ENCODE peak calls at places on chromosomes 11 and 22, in five cellular contexts. One of them, this sample, is unnamed.
A peak's percentile ranks its signal among the peaks of the same experiment; 100 is the strongest.

GRCh38 chr11:75159081-75159953 is 8.4 kb downstream of the SLCO2B1 start:
- DNase-seq in HepG2: peak; percentile 85
- DNase-seq in H1: no peak
- DNase-seq in GM12878: no peak
- DNase-seq in NT2/D1: no peak
- DNase-seq in this sample: no peak

GRCh38 chr11:12195773-12196172 is 85.4 kb downstream of the MICAL2 start:
- DNase-seq in H1: no peak
- DNase-seq in HepG2: no peak
- DNase-seq in NT2/D1: no peak
- DNase-seq in GM12878: no peak
- DNase-seq in this sample: no peak

GRCh38 chr22:17945851-17946690 is 78.3 kb downstream of the MICAL3 start:
- DNase-seq in H1: no peak
- DNase-seq in HepG2: no peak
- DNase-seq in GM12878: no peak
- DNase-seq in NT2/D1: no peak
- DNase-seq in this sample: no peak

GRCh38 chr11:10503217-10503616 is 37.8 kb downstream of the RNF141 start:
- DNase-seq in H1: no peak
- DNase-seq in NT2/D1: no peak
- DNase-seq in GM12878: no peak
- DNase-seq in HepG2: no peak
- DNase-seq in this sample: no peak

GRCh38 chr22:35629406-35630234 is 12.5 kb upstream of the MB start:
- DNase-seq in H1: no peak
- DNase-seq in HepG2: no peak
- DNase-seq in GM12878: peak; percentile 61
- DNase-seq in NT2/D1: peak; percentile 42
- DNase-seq in this sample: no peak

GRCh38 chr11:16604784-16605439 is 133.5 kb upstream of the C11orf58 start:
- DNase-seq in H1: peak; percentile 71
- DNase-seq in GM12878: no peak
- DNase-seq in NT2/D1: no peak
- DNase-seq in HepG2: no peak
- DNase-seq in this sample: peak; percentile 36

GRCh38 chr11:61815790-61816735 is 740 bp downstream of the FADS1 start:
- DNase-seq in GM12878: no peak
- DNase-seq in HepG2: peak; percentile 64
- DNase-seq in H1: peak; percentile 85
- DNase-seq in NT2/D1: no peak
- DNase-seq in this sample: peak; percentile 39

GRCh38 chr11:84089072-84090057 is 803.2 kb upstream of the CCDC90B start:
- DNase-seq in HepG2: peak; percentile 1
- DNase-seq in H1: no peak
- DNase-seq in GM12878: no peak
- DNase-seq in NT2/D1: no peak
- DNase-seq in this sample: no peak

GRCh38 chr22:35777335-35777975 is 59.8 kb downstream of the APOL5 start:
- DNase-seq in HepG2: no peak
- DNase-seq in GM12878: no peak
- DNase-seq in NT2/D1: no peak
- DNase-seq in H1: no peak
- DNase-seq in this sample: no peak

GRCh38 chr11:67581469-67581868 is 2.1 kb upstream of the GSTP1 start:
- DNase-seq in H1: peak; percentile 52
- DNase-seq in HepG2: peak; percentile 49
- DNase-seq in NT2/D1: no peak
- DNase-seq in GM12878: no peak
- DNase-seq in this sample: no peak

GRCh38 chr11:45092901-45093760 is 53.3 kb upstream of the PRDM11 start:
- DNase-seq in H1: no peak
- DNase-seq in GM12878: no peak
- DNase-seq in NT2/D1: no peak
- DNase-seq in HepG2: no peak
- DNase-seq in this sample: no peak

GRCh38 chr11:61697093-61697492 is 16.9 kb downstream of the DAGLA start:
- DNase-seq in NT2/D1: no peak
- DNase-seq in H1: no peak
- DNase-seq in GM12878: no peak
- DNase-seq in HepG2: no peak
- DNase-seq in this sample: no peak

GRCh38 chr11:104759464-104759863 is 138.8 kb downstream of the CASP12 start:
- DNase-seq in H1: no peak
- DNase-seq in NT2/D1: no peak
- DNase-seq in HepG2: no peak
- DNase-seq in GM12878: no peak
- DNase-seq in this sample: no peak

GRCh38 chr11:47160753-47161133 is 15.9 kb downstream of the ARFGAP2 start:
- DNase-seq in HepG2: no peak
- DNase-seq in GM12878: no peak
- DNase-seq in H1: no peak
- DNase-seq in NT2/D1: no peak
- DNase-seq in this sample: no peak

GRCh38 chr11:10298342-10298741 is 4.3 kb upstream of the SBF2 start:
- DNase-seq in GM12878: peak; percentile 66
- DNase-seq in NT2/D1: no peak
- DNase-seq in HepG2: peak; percentile 42
- DNase-seq in H1: no peak
- DNase-seq in this sample: no peak

GRCh38 chr11:16791494-16791961 is 53.1 kb downstream of the C11orf58 start:
- DNase-seq in NT2/D1: no peak
- DNase-seq in GM12878: no peak
- DNase-seq in HepG2: peak; percentile 24
- DNase-seq in H1: no peak
- DNase-seq in this sample: no peak

GRCh38 chr11:61133956-61134662 is 27.1 kb downstream of the VPS37C start:
- DNase-seq in HepG2: no peak
- DNase-seq in NT2/D1: no peak
- DNase-seq in H1: no peak
- DNase-seq in GM12878: no peak
- DNase-seq in this sample: no peak

GRCh38 chr11:68890490-68891231 is 13.0 kb downstream of the MRPL21 start:
- DNase-seq in GM12878: no peak
- DNase-seq in H1: no peak
- DNase-seq in NT2/D1: no peak
- DNase-seq in HepG2: no peak
- DNase-seq in this sample: no peak

GRCh38 chr22:27654536-27655445 is 146.8 kb downstream of the MN1 start:
- DNase-seq in HepG2: no peak
- DNase-seq in H1: peak; percentile 75
- DNase-seq in NT2/D1: no peak
- DNase-seq in GM12878: no peak
- DNase-seq in this sample: no peak

GRCh38 chr11:82046778-82047177 is 686.9 kb downstream of the FAM181B start:
- DNase-seq in H1: no peak
- DNase-seq in HepG2: no peak
- DNase-seq in NT2/D1: no peak
- DNase-seq in GM12878: no peak
- DNase-seq in this sample: no peak

DNA sequence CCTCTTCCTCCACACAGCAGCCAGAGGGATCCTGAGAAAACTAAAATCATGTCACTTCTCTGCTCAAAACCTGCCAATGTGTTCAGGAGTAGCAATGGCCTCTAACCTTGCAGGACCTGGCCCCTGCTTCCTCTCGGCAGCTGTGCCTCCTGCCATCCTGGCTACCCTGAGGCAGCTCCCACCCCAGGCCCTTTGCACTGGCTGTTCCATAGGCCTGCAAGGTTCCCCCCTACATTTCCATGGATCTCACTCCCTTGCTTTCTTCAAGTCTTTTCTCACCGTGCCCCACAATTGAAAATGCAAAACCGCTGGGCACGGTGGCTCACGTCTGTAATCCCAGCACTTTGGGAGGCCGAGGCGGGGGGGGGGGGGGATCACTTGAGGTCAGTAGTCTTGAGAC is 2.1 kb upstream of the STIP1 start:
- DNase-seq in NT2/D1: no peak
- DNase-seq in HepG2: no peak
- DNase-seq in GM12878: no peak
- DNase-seq in H1: no peak
- DNase-seq in this sample: no peak
- TF ChIP-seq SUZ12 in NT2/D1: no peak
- TF ChIP-seq SUZ12 in HepG2: no peak
- TF ChIP-seq SUZ12 in GM12878: no peak
- TF ChIP-seq SUZ12 in H1: no peak
- TF ChIP-seq SUZ12 in this sample: no peak

DNA sequence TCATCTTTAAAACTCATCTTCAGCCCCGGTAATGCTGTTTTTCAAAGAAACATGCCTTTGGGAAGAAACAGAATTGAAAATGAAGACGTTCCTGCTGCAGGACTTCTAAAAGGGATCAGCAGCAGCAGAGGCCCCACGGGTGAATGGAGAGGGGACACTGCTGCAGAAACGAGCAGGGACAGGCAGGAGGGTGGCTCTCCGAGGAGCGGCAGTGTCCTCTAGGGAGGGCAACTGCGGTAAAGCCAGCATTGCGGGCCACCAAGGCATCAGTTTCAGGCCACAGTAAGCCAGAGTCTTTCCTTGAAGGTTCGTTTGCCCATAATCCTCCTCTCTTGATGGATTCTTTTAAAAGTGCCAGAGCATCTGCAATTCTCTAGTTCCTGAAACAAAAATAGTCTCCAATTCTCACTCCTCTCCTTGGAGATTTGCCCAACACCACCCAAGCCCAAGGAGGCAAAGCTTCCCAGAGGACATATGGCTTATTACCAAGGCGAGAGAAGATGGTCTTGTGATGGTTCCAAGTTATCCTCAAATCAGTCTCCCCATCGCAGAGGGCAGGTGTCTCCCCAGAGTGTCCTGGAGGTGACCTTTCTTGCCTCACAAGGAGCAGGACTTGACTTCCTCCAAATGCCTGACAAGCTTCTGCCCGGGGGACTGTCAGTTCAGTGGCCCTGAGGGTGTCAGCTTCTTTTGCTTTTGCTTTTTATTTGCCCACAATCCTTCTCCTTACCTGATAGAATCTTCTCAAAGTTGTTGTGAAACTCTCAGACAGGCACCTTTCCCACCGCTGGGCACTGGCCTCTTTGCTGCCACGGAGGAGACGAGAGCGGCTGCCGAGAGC is 341.1 kb upstream of the B3GAT1 start:
- DNase-seq in NT2/D1: no peak
- DNase-seq in GM12878: no peak
- DNase-seq in HepG2: no peak
- DNase-seq in H1: no peak
- DNase-seq in this sample: no peak
- TF ChIP-seq SUZ12 in NT2/D1: no peak
- TF ChIP-seq SUZ12 in GM12878: no peak
- TF ChIP-seq SUZ12 in HepG2: no peak
- TF ChIP-seq SUZ12 in H1: no peak
- TF ChIP-seq SUZ12 in this sample: no peak

DNA sequence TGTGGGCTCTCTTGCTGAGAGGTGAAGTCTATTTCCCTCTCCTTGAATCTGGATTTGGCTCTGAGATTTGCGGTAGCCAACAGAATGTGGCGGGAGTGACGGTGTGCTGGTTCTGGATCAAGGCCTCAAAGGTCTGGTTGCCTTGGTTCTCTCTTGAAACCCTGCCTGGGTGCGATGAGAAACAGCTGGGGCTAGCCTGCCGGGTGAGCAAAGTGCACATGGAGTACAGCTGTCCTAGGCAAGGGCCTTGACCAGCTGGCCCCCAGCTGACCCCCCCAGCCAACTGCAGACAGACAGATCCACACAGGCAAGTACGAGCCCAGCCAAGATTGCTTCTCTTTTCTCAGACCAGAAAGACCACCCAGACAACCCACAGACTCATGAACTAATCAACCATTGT is 10.8 kb downstream of the SUN2 start:
- DNase-seq in H1: no peak
- DNase-seq in HepG2: no peak
- DNase-seq in GM12878: no peak
- DNase-seq in NT2/D1: no peak
- DNase-seq in this sample: no peak
- TF ChIP-seq SUZ12 in H1: no peak
- TF ChIP-seq SUZ12 in HepG2: no peak
- TF ChIP-seq SUZ12 in GM12878: no peak
- TF ChIP-seq SUZ12 in NT2/D1: no peak
- TF ChIP-seq SUZ12 in this sample: no peak

GRCh38 chr11:123083623-123084029 is 21.7 kb upstream of the HSPA8 start:
- DNase-seq in H1: no peak
- DNase-seq in GM12878: no peak
- DNase-seq in NT2/D1: no peak
- DNase-seq in HepG2: peak; percentile 65
- DNase-seq in this sample: peak; percentile 49
- TF ChIP-seq SUZ12 in H1: no peak
- TF ChIP-seq SUZ12 in GM12878: no peak
- TF ChIP-seq SUZ12 in NT2/D1: no peak
- TF ChIP-seq SUZ12 in HepG2: no peak
- TF ChIP-seq SUZ12 in this sample: no peak

GRCh38 chr11:28808771-28809170 is 700.6 kb downstream of the METTL15 start:
- DNase-seq in NT2/D1: no peak
- DNase-seq in HepG2: no peak
- DNase-seq in GM12878: no peak
- DNase-seq in H1: no peak
- DNase-seq in this sample: no peak
- TF ChIP-seq SUZ12 in NT2/D1: no peak
- TF ChIP-seq SUZ12 in HepG2: no peak
- TF ChIP-seq SUZ12 in GM12878: no peak
- TF ChIP-seq SUZ12 in H1: no peak
- TF ChIP-seq SUZ12 in this sample: no peak

DNA sequence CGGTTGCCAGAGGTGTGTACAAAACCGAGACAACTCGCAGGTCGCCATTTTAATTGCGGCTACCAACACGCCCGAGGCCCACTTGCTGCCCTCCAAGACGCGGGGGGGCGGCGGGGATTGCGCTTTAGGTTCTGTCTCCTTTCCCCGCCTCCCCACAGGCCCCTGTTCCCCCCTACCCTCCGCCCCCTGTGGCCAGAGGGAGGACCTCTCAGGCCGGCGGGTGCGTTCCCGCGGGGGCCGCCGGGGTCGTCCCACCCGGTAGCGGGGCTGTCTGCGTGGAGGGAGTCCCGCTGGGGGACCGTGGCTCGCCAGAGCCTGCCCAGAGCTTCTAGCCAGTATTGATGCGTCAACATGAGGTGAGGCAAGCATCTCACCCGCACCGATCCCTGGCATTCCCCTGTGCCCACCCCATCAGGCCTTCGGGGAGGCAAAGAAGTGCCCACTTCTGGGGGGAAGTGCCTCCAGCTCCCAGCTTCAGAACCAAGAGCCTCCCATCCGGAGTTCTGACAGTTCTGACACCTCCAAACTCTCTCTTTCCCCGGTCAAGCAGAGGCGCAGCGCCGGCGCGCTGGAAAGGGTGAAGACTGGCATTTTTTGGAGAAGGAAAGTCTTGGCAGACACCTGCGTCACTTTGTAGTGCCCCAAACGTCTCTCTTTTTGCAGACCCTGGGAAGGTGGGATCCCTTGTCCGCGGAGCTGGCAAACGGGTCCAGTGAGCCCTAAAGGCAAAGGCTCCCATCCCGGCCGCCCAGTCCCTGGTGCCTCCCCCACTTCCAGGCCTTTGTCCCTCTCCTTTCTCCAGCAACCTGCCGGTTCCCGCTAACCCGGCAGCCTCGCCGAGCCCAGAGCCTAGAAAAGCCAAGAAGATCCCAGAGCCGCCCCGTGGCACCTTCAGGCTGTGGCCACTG is 3.1 kb upstream of the PAX6 start:
- DNase-seq in H1: peak; percentile 73
- DNase-seq in NT2/D1: no peak
- DNase-seq in GM12878: no peak
- DNase-seq in HepG2: no peak
- DNase-seq in this sample: no peak
- TF ChIP-seq SUZ12 in H1: peak; percentile 92
- TF ChIP-seq SUZ12 in NT2/D1: peak; percentile 63
- TF ChIP-seq SUZ12 in GM12878: no peak
- TF ChIP-seq SUZ12 in HepG2: no peak
- TF ChIP-seq SUZ12 in this sample: no peak